ENCODE peak calls at places on chromosomes 4 and X, in eight cellular contexts. One of them, this sample, is unnamed.
A peak's percentile ranks its signal among the peaks of the same experiment; 100 is the strongest.

GRCh38 chr4:114694770-114695169 is 96.2 kb downstream of the UGT8 start:
- DNase-seq in activated CD8-positive, alpha-beta T cell treated with anti-CD3 and anti-CD28 coated beads, Interleukin-2, amount 10 ng/mL, durations not matched to agents 7 days and 5 days: no peak
- DNase-seq in neural crest cell: no peak
- DNase-seq in cardiac muscle cell: peak; percentile 42
- DNase-seq in H9: no peak
- DNase-seq in ecto neural progenitor cell: no peak
- DNase-seq in fibroblast of mammary gland: peak; percentile 43
- DNase-seq in cardiac fibroblast: peak; percentile 57
- DNase-seq in this sample: no peak

GRCh38 chr4:145679991-145680455 is at the start of gene C4orf51:
- DNase-seq in H9: no peak
- DNase-seq in cardiac fibroblast: peak; percentile 63
- DNase-seq in fibroblast of mammary gland: peak; percentile 73
- DNase-seq in cardiac muscle cell: peak; percentile 56
- DNase-seq in ecto neural progenitor cell: no peak
- DNase-seq in neural crest cell: no peak
- DNase-seq in activated CD8-positive, alpha-beta T cell treated with anti-CD3 and anti-CD28 coated beads, Interleukin-2, amount 10 ng/mL, durations not matched to agents 7 days and 5 days: no peak
- DNase-seq in this sample: peak; percentile 55

GRCh38 chrX:119398974-119399771 is at the start of gene SLC25A43:
- DNase-seq in activated CD8-positive, alpha-beta T cell treated with anti-CD3 and anti-CD28 coated beads, Interleukin-2, amount 10 ng/mL, durations not matched to agents 7 days and 5 days: peak; percentile 28
- DNase-seq in H9: peak; percentile 37
- DNase-seq in neural crest cell: peak; percentile 6
- DNase-seq in cardiac muscle cell: peak; percentile 51
- DNase-seq in fibroblast of mammary gland: peak; percentile 20
- DNase-seq in cardiac fibroblast: peak; percentile 20
- DNase-seq in ecto neural progenitor cell: peak; percentile 55
- DNase-seq in this sample: no peak

GRCh38 chrX:13285693-13286092 is 34.2 kb downstream of the ATXN3L start:
- DNase-seq in ecto neural progenitor cell: peak; percentile 73
- DNase-seq in H9: peak; percentile 71
- DNase-seq in cardiac muscle cell: no peak
- DNase-seq in fibroblast of mammary gland: no peak
- DNase-seq in activated CD8-positive, alpha-beta T cell treated with anti-CD3 and anti-CD28 coated beads, Interleukin-2, amount 10 ng/mL, durations not matched to agents 7 days and 5 days: no peak
- DNase-seq in neural crest cell: no peak
- DNase-seq in cardiac fibroblast: no peak
- DNase-seq in this sample: no peak

GRCh38 chr4:77963005-77963404 is 94.1 kb upstream of the FRAS1 start:
- DNase-seq in neural crest cell: no peak
- DNase-seq in H9: no peak
- DNase-seq in fibroblast of mammary gland: no peak
- DNase-seq in cardiac fibroblast: no peak
- DNase-seq in activated CD8-positive, alpha-beta T cell treated with anti-CD3 and anti-CD28 coated beads, Interleukin-2, amount 10 ng/mL, durations not matched to agents 7 days and 5 days: no peak
- DNase-seq in ecto neural progenitor cell: no peak
- DNase-seq in cardiac muscle cell: no peak
- DNase-seq in this sample: no peak

GRCh38 chr4:183905593-183906485 is 732 bp downstream of the STOX2 start:
- DNase-seq in cardiac muscle cell: peak; percentile 46
- DNase-seq in activated CD8-positive, alpha-beta T cell treated with anti-CD3 and anti-CD28 coated beads, Interleukin-2, amount 10 ng/mL, durations not matched to agents 7 days and 5 days: no peak
- DNase-seq in fibroblast of mammary gland: peak; percentile 16
- DNase-seq in neural crest cell: peak; percentile 59
- DNase-seq in cardiac fibroblast: peak; percentile 16
- DNase-seq in ecto neural progenitor cell: peak; percentile 81
- DNase-seq in H9: peak; percentile 95
- DNase-seq in this sample: no peak

GRCh38 chr4:2468464-2469191 is at the start of gene RNF4:
- DNase-seq in fibroblast of mammary gland: peak; percentile 93
- DNase-seq in cardiac muscle cell: peak; percentile 97
- DNase-seq in activated CD8-positive, alpha-beta T cell treated with anti-CD3 and anti-CD28 coated beads, Interleukin-2, amount 10 ng/mL, durations not matched to agents 7 days and 5 days: peak; percentile 98
- DNase-seq in neural crest cell: peak; percentile 83
- DNase-seq in ecto neural progenitor cell: peak; percentile 94
- DNase-seq in H9: peak; percentile 96
- DNase-seq in cardiac fibroblast: peak; percentile 97
- DNase-seq in this sample: peak; percentile 90

GRCh38 chr4:141158219-141158618 is 24.9 kb upstream of the RNF150 start:
- DNase-seq in activated CD8-positive, alpha-beta T cell treated with anti-CD3 and anti-CD28 coated beads, Interleukin-2, amount 10 ng/mL, durations not matched to agents 7 days and 5 days: no peak
- DNase-seq in neural crest cell: no peak
- DNase-seq in cardiac fibroblast: peak; percentile 64
- DNase-seq in cardiac muscle cell: peak; percentile 63
- DNase-seq in H9: no peak
- DNase-seq in fibroblast of mammary gland: peak; percentile 51
- DNase-seq in ecto neural progenitor cell: no peak
- DNase-seq in this sample: no peak

GRCh38 chr4:112731715-112732114 is 94.8 kb downstream of the LARP7 start:
- DNase-seq in fibroblast of mammary gland: no peak
- DNase-seq in neural crest cell: no peak
- DNase-seq in ecto neural progenitor cell: no peak
- DNase-seq in H9: no peak
- DNase-seq in cardiac fibroblast: no peak
- DNase-seq in activated CD8-positive, alpha-beta T cell treated with anti-CD3 and anti-CD28 coated beads, Interleukin-2, amount 10 ng/mL, durations not matched to agents 7 days and 5 days: no peak
- DNase-seq in cardiac muscle cell: no peak
- DNase-seq in this sample: no peak

GRCh38 chrX:115592997-115593734 is 32.2 kb downstream of the PLS3 start:
- DNase-seq in activated CD8-positive, alpha-beta T cell treated with anti-CD3 and anti-CD28 coated beads, Interleukin-2, amount 10 ng/mL, durations not matched to agents 7 days and 5 days: no peak
- DNase-seq in ecto neural progenitor cell: no peak
- DNase-seq in fibroblast of mammary gland: peak; percentile 54
- DNase-seq in cardiac fibroblast: peak; percentile 78
- DNase-seq in neural crest cell: no peak
- DNase-seq in H9: no peak
- DNase-seq in cardiac muscle cell: peak; percentile 54
- DNase-seq in this sample: peak; percentile 55

GRCh38 chr4:143581331-143581961 is 67.9 kb downstream of the SMARCA5 start:
- DNase-seq in cardiac fibroblast: no peak
- DNase-seq in ecto neural progenitor cell: peak; percentile 54
- DNase-seq in fibroblast of mammary gland: no peak
- DNase-seq in activated CD8-positive, alpha-beta T cell treated with anti-CD3 and anti-CD28 coated beads, Interleukin-2, amount 10 ng/mL, durations not matched to agents 7 days and 5 days: no peak
- DNase-seq in H9: peak; percentile 68
- DNase-seq in neural crest cell: no peak
- DNase-seq in cardiac muscle cell: no peak
- DNase-seq in this sample: no peak

GRCh38 chrX:73400136-73400748 is 46.6 kb upstream of the CDX4 start:
- DNase-seq in H9: no peak
- DNase-seq in fibroblast of mammary gland: no peak
- DNase-seq in ecto neural progenitor cell: no peak
- DNase-seq in neural crest cell: no peak
- DNase-seq in cardiac fibroblast: no peak
- DNase-seq in activated CD8-positive, alpha-beta T cell treated with anti-CD3 and anti-CD28 coated beads, Interleukin-2, amount 10 ng/mL, durations not matched to agents 7 days and 5 days: no peak
- DNase-seq in cardiac muscle cell: no peak
- DNase-seq in this sample: no peak

GRCh38 chrX:45872480-45872879 is 671.8 kb upstream of the DIPK2B start:
- DNase-seq in cardiac muscle cell: no peak
- DNase-seq in activated CD8-positive, alpha-beta T cell treated with anti-CD3 and anti-CD28 coated beads, Interleukin-2, amount 10 ng/mL, durations not matched to agents 7 days and 5 days: no peak
- DNase-seq in neural crest cell: no peak
- DNase-seq in fibroblast of mammary gland: no peak
- DNase-seq in ecto neural progenitor cell: no peak
- DNase-seq in cardiac fibroblast: no peak
- DNase-seq in H9: no peak
- DNase-seq in this sample: no peak

GRCh38 chrX:106707771-106708454 is 18.6 kb upstream of the RNF128 start:
- DNase-seq in neural crest cell: no peak
- DNase-seq in H9: no peak
- DNase-seq in cardiac fibroblast: peak; percentile 86
- DNase-seq in fibroblast of mammary gland: peak; percentile 92
- DNase-seq in cardiac muscle cell: peak; percentile 69
- DNase-seq in activated CD8-positive, alpha-beta T cell treated with anti-CD3 and anti-CD28 coated beads, Interleukin-2, amount 10 ng/mL, durations not matched to agents 7 days and 5 days: no peak
- DNase-seq in ecto neural progenitor cell: no peak
- DNase-seq in this sample: peak; percentile 88

GRCh38 chr4:80333121-80333520 is 2.4 kb upstream of the CFAP299 start:
- DNase-seq in activated CD8-positive, alpha-beta T cell treated with anti-CD3 and anti-CD28 coated beads, Interleukin-2, amount 10 ng/mL, durations not matched to agents 7 days and 5 days: no peak
- DNase-seq in H9: no peak
- DNase-seq in fibroblast of mammary gland: no peak
- DNase-seq in neural crest cell: no peak
- DNase-seq in cardiac fibroblast: peak; percentile 32
- DNase-seq in ecto neural progenitor cell: no peak
- DNase-seq in cardiac muscle cell: peak; percentile 6
- DNase-seq in this sample: no peak

GRCh38 chr4:158159718-158160094 is 13.1 kb downstream of the GASK1B start:
- DNase-seq in cardiac fibroblast: no peak
- DNase-seq in cardiac muscle cell: peak; percentile 30
- DNase-seq in activated CD8-positive, alpha-beta T cell treated with anti-CD3 and anti-CD28 coated beads, Interleukin-2, amount 10 ng/mL, durations not matched to agents 7 days and 5 days: no peak
- DNase-seq in fibroblast of mammary gland: no peak
- DNase-seq in neural crest cell: no peak
- DNase-seq in H9: no peak
- DNase-seq in ecto neural progenitor cell: no peak
- DNase-seq in this sample: no peak

GRCh38 chr4:5706486-5707290 is 1.7 kb downstream of the EVC2 start:
- DNase-seq in cardiac muscle cell: no peak
- DNase-seq in H9: no peak
- DNase-seq in cardiac fibroblast: no peak
- DNase-seq in ecto neural progenitor cell: no peak
- DNase-seq in fibroblast of mammary gland: no peak
- DNase-seq in neural crest cell: no peak
- DNase-seq in activated CD8-positive, alpha-beta T cell treated with anti-CD3 and anti-CD28 coated beads, Interleukin-2, amount 10 ng/mL, durations not matched to agents 7 days and 5 days: no peak
- DNase-seq in this sample: no peak

GRCh38 chrX:149453030-149453429 is 52.1 kb downstream of the IDS start:
- DNase-seq in ecto neural progenitor cell: no peak
- DNase-seq in cardiac muscle cell: peak; percentile 18
- DNase-seq in cardiac fibroblast: peak; percentile 72
- DNase-seq in neural crest cell: no peak
- DNase-seq in fibroblast of mammary gland: peak; percentile 68
- DNase-seq in H9: no peak
- DNase-seq in activated CD8-positive, alpha-beta T cell treated with anti-CD3 and anti-CD28 coated beads, Interleukin-2, amount 10 ng/mL, durations not matched to agents 7 days and 5 days: no peak
- DNase-seq in this sample: peak; percentile 2

GRCh38 chr4:17497890-17498523 is 13.9 kb downstream of the QDPR start:
- DNase-seq in neural crest cell: no peak
- DNase-seq in activated CD8-positive, alpha-beta T cell treated with anti-CD3 and anti-CD28 coated beads, Interleukin-2, amount 10 ng/mL, durations not matched to agents 7 days and 5 days: no peak
- DNase-seq in H9: no peak
- DNase-seq in fibroblast of mammary gland: no peak
- DNase-seq in cardiac fibroblast: no peak
- DNase-seq in cardiac muscle cell: peak; percentile 17
- DNase-seq in ecto neural progenitor cell: no peak
- DNase-seq in this sample: no peak